ENCODE peak calls at places on chromosomes 12 and 14, in eight cellular contexts. One of them, this sample, is unnamed.

GRCh38 chr12:95126076-95126475 is 52.7 kb upstream of the NR2C1 start:
- DNase-seq in ecto neural progenitor cell: no peak
- DNase-seq in substantia nigra: no peak
- DNase-seq in mesendoderm: no peak
- DNase-seq in ELR: no peak
- DNase-seq in cardiac fibroblast: no peak
- DNase-seq in GM03348: no peak
- DNase-seq in AG09319: no peak
- DNase-seq in this sample: no peak

GRCh38 chr12:49789992-49790391 is 38.2 kb downstream of the NCKAP5L start:
- DNase-seq in mesendoderm: peak
- DNase-seq in AG09319: no peak
- DNase-seq in substantia nigra: no peak
- DNase-seq in ecto neural progenitor cell: no peak
- DNase-seq in cardiac fibroblast: no peak
- DNase-seq in ELR: no peak
- DNase-seq in GM03348: no peak
- DNase-seq in this sample: no peak

GRCh38 chr14:87131879-87132278 is 861.1 kb downstream of the GALC start:
- DNase-seq in GM03348: peak
- DNase-seq in cardiac fibroblast: peak
- DNase-seq in ecto neural progenitor cell: no peak
- DNase-seq in AG09319: no peak
- DNase-seq in substantia nigra: no peak
- DNase-seq in ELR: no peak
- DNase-seq in mesendoderm: peak
- DNase-seq in this sample: no peak

GRCh38 chr12:71169286-71169685 is 11.5 kb upstream of the TSPAN8 start:
- DNase-seq in cardiac fibroblast: no peak
- DNase-seq in AG09319: no peak
- DNase-seq in substantia nigra: no peak
- DNase-seq in ecto neural progenitor cell: no peak
- DNase-seq in ELR: no peak
- DNase-seq in mesendoderm: no peak
- DNase-seq in GM03348: no peak
- DNase-seq in this sample: no peak

GRCh38 chr14:75985618-75986438 is at the start of gene IFT43:
- DNase-seq in ecto neural progenitor cell: peak
- DNase-seq in cardiac fibroblast: peak
- DNase-seq in mesendoderm: peak
- DNase-seq in ELR: peak
- DNase-seq in substantia nigra: peak
- DNase-seq in AG09319: peak
- DNase-seq in GM03348: peak
- DNase-seq in this sample: peak

GRCh38 chr12:120457133-120457532 is 10.9 kb downstream of the GATC start:
- DNase-seq in AG09319: no peak
- DNase-seq in mesendoderm: peak
- DNase-seq in GM03348: peak
- DNase-seq in ecto neural progenitor cell: no peak
- DNase-seq in substantia nigra: no peak
- DNase-seq in cardiac fibroblast: peak
- DNase-seq in ELR: peak
- DNase-seq in this sample: no peak

GRCh38 chr14:64723691-64724577 is 19.7 kb downstream of the PLEKHG3 start:
- DNase-seq in substantia nigra: peak
- DNase-seq in GM03348: no peak
- DNase-seq in cardiac fibroblast: no peak
- DNase-seq in mesendoderm: peak
- DNase-seq in ecto neural progenitor cell: no peak
- DNase-seq in ELR: no peak
- DNase-seq in AG09319: no peak
- DNase-seq in this sample: no peak

GRCh38 chr12:33596061-33596460 is 156.4 kb upstream of the SYT10 start:
- DNase-seq in ELR: no peak
- DNase-seq in mesendoderm: peak
- DNase-seq in cardiac fibroblast: peak
- DNase-seq in substantia nigra: no peak
- DNase-seq in GM03348: no peak
- DNase-seq in ecto neural progenitor cell: no peak
- DNase-seq in AG09319: no peak
- DNase-seq in this sample: peak

GRCh38 chr14:92637228-92637627 is 111.2 kb downstream of the LGMN start:
- DNase-seq in substantia nigra: no peak
- DNase-seq in cardiac fibroblast: no peak
- DNase-seq in GM03348: no peak
- DNase-seq in mesendoderm: peak
- DNase-seq in AG09319: no peak
- DNase-seq in ecto neural progenitor cell: peak
- DNase-seq in ELR: no peak
- DNase-seq in this sample: no peak

GRCh38 chr14:28952707-28953106 is 186.1 kb downstream of the FOXG1 start:
- DNase-seq in substantia nigra: no peak
- DNase-seq in ELR: no peak
- DNase-seq in cardiac fibroblast: no peak
- DNase-seq in GM03348: no peak
- DNase-seq in mesendoderm: no peak
- DNase-seq in ecto neural progenitor cell: no peak
- DNase-seq in AG09319: no peak
- DNase-seq in this sample: no peak

GRCh38 chr14:94139421-94139820 is 10.0 kb upstream of the IFI27L2 start:
- DNase-seq in mesendoderm: no peak
- DNase-seq in ecto neural progenitor cell: no peak
- DNase-seq in GM03348: no peak
- DNase-seq in ELR: no peak
- DNase-seq in AG09319: no peak
- DNase-seq in substantia nigra: no peak
- DNase-seq in cardiac fibroblast: no peak
- DNase-seq in this sample: no peak

GRCh38 chr12:27940756-27941402 is 31.7 kb downstream of the PTHLH start:
- DNase-seq in ecto neural progenitor cell: peak
- DNase-seq in substantia nigra: peak
- DNase-seq in mesendoderm: peak
- DNase-seq in GM03348: peak
- DNase-seq in cardiac fibroblast: peak
- DNase-seq in AG09319: peak
- DNase-seq in ELR: peak
- DNase-seq in this sample: peak

GRCh38 chr14:73879027-73879426 is 7.6 kb upstream of the ZNF410 start:
- DNase-seq in ecto neural progenitor cell: no peak
- DNase-seq in AG09319: no peak
- DNase-seq in substantia nigra: no peak
- DNase-seq in cardiac fibroblast: no peak
- DNase-seq in GM03348: no peak
- DNase-seq in mesendoderm: no peak
- DNase-seq in ELR: peak
- DNase-seq in this sample: peak

GRCh38 chr14:99030436-99030835 is 241.6 kb downstream of the BCL11B start:
- DNase-seq in AG09319: no peak
- DNase-seq in mesendoderm: no peak
- DNase-seq in ELR: no peak
- DNase-seq in cardiac fibroblast: no peak
- DNase-seq in GM03348: no peak
- DNase-seq in substantia nigra: no peak
- DNase-seq in ecto neural progenitor cell: no peak
- DNase-seq in this sample: no peak

GRCh38 chr12:95624544-95624943 is 73.3 kb upstream of the USP44 start:
- DNase-seq in ELR: peak
- DNase-seq in GM03348: peak
- DNase-seq in cardiac fibroblast: peak
- DNase-seq in mesendoderm: no peak
- DNase-seq in substantia nigra: no peak
- DNase-seq in AG09319: no peak
- DNase-seq in ecto neural progenitor cell: no peak
- DNase-seq in this sample: no peak

GRCh38 chr12:51871126-51871525 is 16.8 kb upstream of the ANKRD33 start:
- DNase-seq in mesendoderm: no peak
- DNase-seq in ecto neural progenitor cell: no peak
- DNase-seq in GM03348: peak
- DNase-seq in cardiac fibroblast: no peak
- DNase-seq in AG09319: no peak
- DNase-seq in ELR: no peak
- DNase-seq in substantia nigra: peak
- DNase-seq in this sample: no peak

GRCh38 chr14:70731447-70732239 is 77.7 kb downstream of the MAP3K9 start:
- DNase-seq in ELR: peak
- DNase-seq in ecto neural progenitor cell: no peak
- DNase-seq in cardiac fibroblast: no peak
- DNase-seq in AG09319: no peak
- DNase-seq in GM03348: no peak
- DNase-seq in substantia nigra: no peak
- DNase-seq in mesendoderm: no peak
- DNase-seq in this sample: no peak

GRCh38 chr14:75554482-75554881 is 23.9 kb upstream of the FLVCR2 start:
- DNase-seq in cardiac fibroblast: peak
- DNase-seq in mesendoderm: peak
- DNase-seq in ELR: peak
- DNase-seq in AG09319: no peak
- DNase-seq in GM03348: no peak
- DNase-seq in substantia nigra: no peak
- DNase-seq in ecto neural progenitor cell: no peak
- DNase-seq in this sample: peak

GRCh38 chr14:63423889-63424288 is 105.2 kb upstream of the GPHB5 start:
- DNase-seq in GM03348: no peak
- DNase-seq in cardiac fibroblast: no peak
- DNase-seq in substantia nigra: no peak
- DNase-seq in AG09319: no peak
- DNase-seq in ELR: no peak
- DNase-seq in ecto neural progenitor cell: no peak
- DNase-seq in mesendoderm: no peak
- DNase-seq in this sample: no peak

GRCh38 chr12:49909826-49910225 is 6.1 kb upstream of the FAIM2 start:
- DNase-seq in ELR: peak
- DNase-seq in AG09319: no peak
- DNase-seq in GM03348: no peak
- DNase-seq in cardiac fibroblast: no peak
- DNase-seq in ecto neural progenitor cell: peak
- DNase-seq in mesendoderm: peak
- DNase-seq in substantia nigra: no peak
- DNase-seq in this sample: no peak

GRCh38 chr12:26680724-26681455 is 152.1 kb downstream of the ITPR2 start:
- DNase-seq in ELR: no peak
- DNase-seq in substantia nigra: no peak
- DNase-seq in ecto neural progenitor cell: no peak
- DNase-seq in AG09319: peak
- DNase-seq in cardiac fibroblast: peak
- DNase-seq in GM03348: peak
- DNase-seq in mesendoderm: no peak
- DNase-seq in this sample: peak

GRCh38 chr14:106024983-106025604 is 498.7 kb downstream of the TMEM121 start:
- DNase-seq in ELR: no peak
- DNase-seq in ecto neural progenitor cell: no peak
- DNase-seq in cardiac fibroblast: no peak
- DNase-seq in GM03348: no peak
- DNase-seq in AG09319: no peak
- DNase-seq in substantia nigra: no peak
- DNase-seq in mesendoderm: no peak
- DNase-seq in this sample: no peak

GRCh38 chr14:49173765-49174373 is 412.3 kb downstream of the RPS29 start:
- DNase-seq in AG09319: peak
- DNase-seq in ELR: peak
- DNase-seq in GM03348: peak
- DNase-seq in cardiac fibroblast: peak
- DNase-seq in mesendoderm: peak
- DNase-seq in substantia nigra: peak
- DNase-seq in ecto neural progenitor cell: peak
- DNase-seq in this sample: peak

GRCh38 chr14:75519826-75520692 is 2.2 kb upstream of the BATF start:
- DNase-seq in AG09319: no peak
- DNase-seq in mesendoderm: peak
- DNase-seq in ELR: peak
- DNase-seq in GM03348: peak
- DNase-seq in substantia nigra: no peak
- DNase-seq in cardiac fibroblast: peak
- DNase-seq in ecto neural progenitor cell: no peak
- DNase-seq in this sample: no peak

GRCh38 chr14:93301821-93302447 is 30.9 kb downstream of the BTBD7 start:
- DNase-seq in AG09319: no peak
- DNase-seq in mesendoderm: peak
- DNase-seq in ELR: no peak
- DNase-seq in cardiac fibroblast: no peak
- DNase-seq in ecto neural progenitor cell: no peak
- DNase-seq in substantia nigra: no peak
- DNase-seq in GM03348: no peak
- DNase-seq in this sample: no peak

GRCh38 chr14:80298491-80299017 is 87.2 kb upstream of the DIO2 start:
- DNase-seq in ELR: no peak
- DNase-seq in cardiac fibroblast: no peak
- DNase-seq in substantia nigra: no peak
- DNase-seq in GM03348: no peak
- DNase-seq in ecto neural progenitor cell: no peak
- DNase-seq in AG09319: no peak
- DNase-seq in mesendoderm: no peak
- DNase-seq in this sample: no peak

GRCh38 chr12:69066420-69067373 is 133.7 kb upstream of the CPM start:
- DNase-seq in ecto neural progenitor cell: no peak
- DNase-seq in mesendoderm: no peak
- DNase-seq in ELR: no peak
- DNase-seq in substantia nigra: no peak
- DNase-seq in AG09319: no peak
- DNase-seq in cardiac fibroblast: no peak
- DNase-seq in GM03348: no peak
- DNase-seq in this sample: no peak

GRCh38 chr12:116060765-116061164 is 216.7 kb downstream of the MED13L start:
- DNase-seq in ELR: peak
- DNase-seq in GM03348: no peak
- DNase-seq in ecto neural progenitor cell: no peak
- DNase-seq in cardiac fibroblast: peak
- DNase-seq in mesendoderm: no peak
- DNase-seq in substantia nigra: no peak
- DNase-seq in AG09319: no peak
- DNase-seq in this sample: peak

GRCh38 chr14:67943947-67944346 is 124.4 kb downstream of the RAD51B start:
- DNase-seq in cardiac fibroblast: peak
- DNase-seq in GM03348: peak
- DNase-seq in AG09319: peak
- DNase-seq in substantia nigra: peak
- DNase-seq in ELR: peak
- DNase-seq in mesendoderm: peak
- DNase-seq in ecto neural progenitor cell: peak
- DNase-seq in this sample: peak

GRCh38 chr12:131985145-131985875 is 35.6 kb downstream of the EP400 start:
- DNase-seq in ecto neural progenitor cell: no peak
- DNase-seq in GM03348: no peak
- DNase-seq in AG09319: no peak
- DNase-seq in ELR: no peak
- DNase-seq in substantia nigra: peak
- DNase-seq in mesendoderm: no peak
- DNase-seq in cardiac fibroblast: no peak
- DNase-seq in this sample: no peak

GRCh38 chr14:68232643-68233055 is 413.1 kb downstream of the RAD51B start:
- DNase-seq in AG09319: peak
- DNase-seq in cardiac fibroblast: peak
- DNase-seq in substantia nigra: no peak
- DNase-seq in ecto neural progenitor cell: no peak
- DNase-seq in GM03348: peak
- DNase-seq in ELR: peak
- DNase-seq in mesendoderm: no peak
- DNase-seq in this sample: peak